ENCODE peak calls at places on chromosomes 6 and 20, in six cellular contexts. One of them, this sample, is unnamed.

GRCh38 chr6:3617681-3618299 is 133.7 kb downstream of the PXDC1 start:
- DNase-seq in fibroblast of gingiva: no peak
- DNase-seq in activated gamma-delta T cell treated with Interleukin-2 at 50 U/mL for 16 hours: no peak
- DNase-seq in NCI-H1417: no peak
- DNase-seq in sciatic nerve: no peak
- DNase-seq in left lung: no peak
- DNase-seq in this sample: no peak

GRCh38 chr6:133889557-133890301 is 816 bp downstream of the TCF21 start:
- DNase-seq in fibroblast of gingiva: peak
- DNase-seq in activated gamma-delta T cell treated with Interleukin-2 at 50 U/mL for 16 hours: no peak
- DNase-seq in NCI-H1417: no peak
- DNase-seq in sciatic nerve: no peak
- DNase-seq in left lung: peak
- DNase-seq in this sample: no peak

GRCh38 chr6:52253494-52253893 is 9.2 kb upstream of the IL17F start:
- DNase-seq in fibroblast of gingiva: peak
- DNase-seq in activated gamma-delta T cell treated with Interleukin-2 at 50 U/mL for 16 hours: no peak
- DNase-seq in NCI-H1417: no peak
- DNase-seq in sciatic nerve: no peak
- DNase-seq in left lung: peak
- DNase-seq in this sample: no peak

GRCh38 chr6:52046456-52046855 is 41.0 kb downstream of the PKHD1 start:
- DNase-seq in fibroblast of gingiva: no peak
- DNase-seq in activated gamma-delta T cell treated with Interleukin-2 at 50 U/mL for 16 hours: no peak
- DNase-seq in NCI-H1417: no peak
- DNase-seq in sciatic nerve: no peak
- DNase-seq in left lung: no peak
- DNase-seq in this sample: no peak

GRCh38 chr6:5084787-5085637 is at the start of gene PPP1R3G:
- DNase-seq in fibroblast of gingiva: peak
- DNase-seq in activated gamma-delta T cell treated with Interleukin-2 at 50 U/mL for 16 hours: no peak
- DNase-seq in NCI-H1417: no peak
- DNase-seq in sciatic nerve: peak
- DNase-seq in left lung: peak
- DNase-seq in this sample: no peak

GRCh38 chr6:111592726-111593515 is 12.8 kb downstream of the TRAF3IP2 start:
- DNase-seq in fibroblast of gingiva: peak
- DNase-seq in activated gamma-delta T cell treated with Interleukin-2 at 50 U/mL for 16 hours: no peak
- DNase-seq in NCI-H1417: no peak
- DNase-seq in sciatic nerve: no peak
- DNase-seq in left lung: no peak
- DNase-seq in this sample: no peak

GRCh38 chr20:53918949-53919361 is 151.4 kb downstream of the BCAS1 start:
- DNase-seq in fibroblast of gingiva: no peak
- DNase-seq in activated gamma-delta T cell treated with Interleukin-2 at 50 U/mL for 16 hours: no peak
- DNase-seq in NCI-H1417: no peak
- DNase-seq in sciatic nerve: no peak
- DNase-seq in left lung: no peak
- DNase-seq in this sample: no peak

GRCh38 chr20:59255256-59255655 is 45.2 kb upstream of the EDN3 start:
- DNase-seq in fibroblast of gingiva: no peak
- DNase-seq in activated gamma-delta T cell treated with Interleukin-2 at 50 U/mL for 16 hours: no peak
- DNase-seq in NCI-H1417: no peak
- DNase-seq in sciatic nerve: no peak
- DNase-seq in left lung: no peak
- DNase-seq in this sample: no peak

GRCh38 chr20:45377191-45377775 is 842 bp downstream of the TP53TG5 start:
- DNase-seq in fibroblast of gingiva: no peak
- DNase-seq in activated gamma-delta T cell treated with Interleukin-2 at 50 U/mL for 16 hours: no peak
- DNase-seq in NCI-H1417: peak
- DNase-seq in sciatic nerve: no peak
- DNase-seq in left lung: no peak
- DNase-seq in this sample: no peak

GRCh38 chr6:132693478-132693877 is 20.4 kb downstream of the VNN1 start:
- DNase-seq in fibroblast of gingiva: peak
- DNase-seq in activated gamma-delta T cell treated with Interleukin-2 at 50 U/mL for 16 hours: no peak
- DNase-seq in NCI-H1417: no peak
- DNase-seq in sciatic nerve: no peak
- DNase-seq in left lung: no peak
- DNase-seq in this sample: no peak

GRCh38 chr6:37668251-37668650 is 29.4 kb downstream of the MDGA1 start:
- DNase-seq in fibroblast of gingiva: no peak
- DNase-seq in activated gamma-delta T cell treated with Interleukin-2 at 50 U/mL for 16 hours: no peak
- DNase-seq in NCI-H1417: no peak
- DNase-seq in sciatic nerve: no peak
- DNase-seq in left lung: no peak
- DNase-seq in this sample: no peak

GRCh38 chr6:52161689-52162438 is 24.3 kb upstream of the IL17A start:
- DNase-seq in fibroblast of gingiva: no peak
- DNase-seq in activated gamma-delta T cell treated with Interleukin-2 at 50 U/mL for 16 hours: no peak
- DNase-seq in NCI-H1417: no peak
- DNase-seq in sciatic nerve: no peak
- DNase-seq in left lung: no peak
- DNase-seq in this sample: no peak

GRCh38 chr6:136290406-136291010 is 862 bp upstream of the BCLAF1 start:
- DNase-seq in fibroblast of gingiva: peak
- DNase-seq in activated gamma-delta T cell treated with Interleukin-2 at 50 U/mL for 16 hours: peak
- DNase-seq in NCI-H1417: peak
- DNase-seq in sciatic nerve: peak
- DNase-seq in left lung: peak
- DNase-seq in this sample: peak

GRCh38 chr20:36399147-36399968 is 93.2 kb downstream of the DLGAP4 start:
- DNase-seq in fibroblast of gingiva: peak
- DNase-seq in activated gamma-delta T cell treated with Interleukin-2 at 50 U/mL for 16 hours: peak
- DNase-seq in NCI-H1417: peak
- DNase-seq in sciatic nerve: no peak
- DNase-seq in left lung: no peak
- DNase-seq in this sample: no peak

GRCh38 chr20:2136275-2136674 is 34.6 kb downstream of the STK35 start:
- DNase-seq in fibroblast of gingiva: no peak
- DNase-seq in activated gamma-delta T cell treated with Interleukin-2 at 50 U/mL for 16 hours: no peak
- DNase-seq in NCI-H1417: no peak
- DNase-seq in sciatic nerve: no peak
- DNase-seq in left lung: no peak
- DNase-seq in this sample: no peak

GRCh38 chr6:163923658-163924411 is 509.3 kb downstream of the QKI start:
- DNase-seq in fibroblast of gingiva: no peak
- DNase-seq in activated gamma-delta T cell treated with Interleukin-2 at 50 U/mL for 16 hours: no peak
- DNase-seq in NCI-H1417: no peak
- DNase-seq in sciatic nerve: no peak
- DNase-seq in left lung: no peak
- DNase-seq in this sample: no peak

GRCh38 chr20:5270608-5271007 is 46.1 kb downstream of the PROKR2 start:
- DNase-seq in fibroblast of gingiva: no peak
- DNase-seq in activated gamma-delta T cell treated with Interleukin-2 at 50 U/mL for 16 hours: no peak
- DNase-seq in NCI-H1417: no peak
- DNase-seq in sciatic nerve: no peak
- DNase-seq in left lung: no peak
- DNase-seq in this sample: no peak

GRCh38 chr6:76351275-76351674 is 278.8 kb upstream of the IMPG1 start:
- DNase-seq in fibroblast of gingiva: no peak
- DNase-seq in activated gamma-delta T cell treated with Interleukin-2 at 50 U/mL for 16 hours: no peak
- DNase-seq in NCI-H1417: no peak
- DNase-seq in sciatic nerve: no peak
- DNase-seq in left lung: no peak
- DNase-seq in this sample: no peak

This sample was measured in T1000.